ENCODE peak calls at places on chromosomes 7 and 10, in five cellular contexts. F, B, U, W and Z are unnamed samples.

GRCh38 chr7:46253500-46253899 is 332.4 kb upstream of the IGFBP3 start:
- DNase-seq in F (no peak), B (no peak), U (no peak), W (no peak), Z (no peak)

GRCh38 chr10:15877836-15878576 is 17.7 kb upstream of the MINDY3 start:
- DNase-seq in F (no peak), B (no peak), U (no peak), W (no peak), Z (no peak)

GRCh38 chr10:21144047-21144446 is 246.9 kb upstream of the NEBL start:
- DNase-seq in F (no peak), B (no peak), U (no peak), W (no peak), Z (no peak)

GRCh38 chr7:41627921-41628320 is 75.0 kb downstream of the INHBA start:
- DNase-seq in F (no peak), B (no peak), U (no peak), W (no peak), Z (no peak)

GRCh38 chr7:142749218-142749993 is at the start of gene PRSS1:
- DNase-seq in F (no peak), B (no peak), U (no peak), W (no peak), Z (no peak)

GRCh38 chr7:69776611-69777010 is 178.3 kb downstream of the AUTS2 start:
- DNase-seq in F (peak; percentile 42), B (no peak), U (no peak), W (no peak), Z (no peak)

GRCh38 chr7:49037348-49038210 is 113.2 kb downstream of the CDC14C start:
- DNase-seq in F (no peak), B (no peak), U (no peak), W (no peak), Z (no peak)

GRCh38 chr7:100120518-100121085 is 1.2 kb downstream of the CNPY4 start:
- DNase-seq in F (no peak), B (no peak), U (no peak), W (no peak), Z (no peak)

GRCh38 chr10:59854571-59854970 is 51.8 kb downstream of the CCDC6 start:
- DNase-seq in F (no peak), B (no peak), U (no peak), W (no peak), Z (no peak)

GRCh38 chr7:116807011-116807560 is 55.3 kb upstream of the CAPZA2 start:
- DNase-seq in F (no peak), B (no peak), U (no peak), W (no peak), Z (no peak)

GRCh38 chr7:108581655-108582491 is 12.2 kb downstream of the DNAJB9 start:
- DNase-seq in F (peak; percentile 38), B (no peak), U (no peak), W (no peak), Z (no peak)

GRCh38 chr10:10803273-10803672 is 214.4 kb upstream of the CELF2 start:
- DNase-seq in F (no peak), B (no peak), U (no peak), W (peak; percentile 38), Z (no peak)

GRCh38 chr7:43652364-43652763 is 69.5 kb downstream of the STK17A start:
- DNase-seq in F (no peak), B (peak; percentile 27), U (no peak), W (no peak), Z (no peak)
- TF ChIP-seq CTCF in F (peak; percentile 9), B (no peak), U (no peak), W (no peak), Z (peak; percentile 23)

DNA sequence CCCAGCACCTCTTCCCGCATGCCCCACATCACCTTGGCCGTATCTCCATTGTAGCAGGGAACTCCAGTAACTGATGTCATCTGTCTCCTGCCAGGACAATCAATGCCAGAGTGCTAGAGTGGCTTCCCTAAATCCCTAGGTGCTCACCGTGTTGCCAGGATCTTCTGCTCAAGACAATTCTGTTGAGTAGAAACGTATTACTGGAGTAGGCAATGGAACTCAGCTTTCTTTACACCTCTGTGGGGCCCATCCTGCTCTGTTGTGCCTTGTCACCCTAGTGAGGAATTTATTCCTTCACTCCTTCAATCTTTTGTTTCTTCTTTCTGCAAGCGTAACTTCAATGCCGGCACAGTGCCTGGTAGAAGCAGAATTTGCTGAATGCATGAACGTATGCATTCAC is 305.5 kb upstream of the ZMIZ1 start:
- DNase-seq in F (no peak), B (no peak), U (no peak), W (no peak), Z (no peak)
- TF ChIP-seq CTCF in F (no peak), B (no peak), U (no peak), W (no peak), Z (no peak)

GRCh38 chr10:74976565-74976964 is 134.9 kb upstream of the SAMD8 start:
- DNase-seq in F (no peak), B (peak; percentile 13), U (no peak), W (no peak), Z (no peak)
- TF ChIP-seq CTCF in F (no peak), B (no peak), U (no peak), W (no peak), Z (no peak)

GRCh38 chr10:42691361-42692120 is 53.2 kb upstream of the ZNF33B start:
- DNase-seq in F (no peak), B (no peak), U (no peak), W (no peak), Z (no peak)

GRCh38 chr10:42690449-42691360 is 52.3 kb upstream of the ZNF33B start:
- DNase-seq in F (no peak), B (peak; percentile 5), U (no peak), W (no peak), Z (peak; percentile 6)
- TF ChIP-seq CTCF in F (no peak), B (no peak), U (no peak), W (no peak), Z (no peak)

GRCh38 chr10:25498645-25499044 is 323.8 kb downstream of the GPR158 start:
- DNase-seq in F (no peak), B (no peak), U (no peak), W (no peak), Z (no peak)
- TF ChIP-seq CTCF in F (no peak), B (no peak), U (no peak), W (no peak), Z (no peak)

GRCh38 chr10:101442456-101442800 is 88.5 kb downstream of the BTRC start:
- DNase-seq in F (no peak), B (no peak), U (no peak), W (no peak), Z (no peak)
- TF ChIP-seq CTCF in F (no peak), B (peak; percentile 19), U (no peak), W (no peak), Z (no peak)

GRCh38 chr10:70478191-70479160 is at the start of gene PALD1:
- DNase-seq in F (peak; percentile 44), B (peak; percentile 61), U (peak; percentile 61), W (peak; percentile 83), Z (peak; percentile 77)
- TF ChIP-seq CTCF in F (peak; percentile 12), B (no peak), U (no peak), W (peak; percentile 72), Z (no peak)

DNA sequence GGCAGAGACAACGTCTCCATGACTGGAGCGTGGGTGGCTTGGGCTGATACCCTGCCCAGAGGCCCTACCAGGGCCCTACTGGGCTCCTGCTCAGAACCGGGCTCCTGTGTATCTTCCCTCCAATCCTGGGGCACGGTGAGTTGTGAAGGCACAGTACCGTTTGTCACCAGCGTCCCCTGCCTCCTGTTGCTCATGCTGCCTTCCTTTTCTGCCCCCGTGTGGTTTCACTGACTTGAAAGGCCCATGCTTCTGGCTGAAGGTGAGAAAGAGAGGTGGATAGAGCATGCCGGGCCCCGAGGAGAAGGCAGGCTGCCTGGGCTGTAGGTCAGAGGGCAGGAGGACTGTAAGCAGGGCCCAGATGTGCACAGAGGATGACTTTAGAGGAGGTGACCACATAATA is 9.1 kb upstream of the DMBT1 start:
- DNase-seq in F (no peak), B (no peak), U (no peak), W (no peak), Z (peak; percentile 41)
- TF ChIP-seq CTCF in F (no peak), B (no peak), U (no peak), W (peak; percentile 54), Z (no peak)